ENCODE peak calls at places on chromosomes 6 and 20, in four cellular contexts. B is A549, M is H1, S is K562. U is an unnamed sample.

GRCh38 chr6:52284131-52284459 is 447 bp downstream of the MCM3 start:
- DNase-seq in S (peak; percentile 82), M (peak; percentile 84), B (no peak), U (peak; percentile 67)

GRCh38 chr6:70474751-70475150 is 61.4 kb downstream of the FAM135A start:
- DNase-seq in B (no peak), S (peak; percentile 22), M (no peak), U (peak; percentile 4)

GRCh38 chr6:15501806-15502450 is 160.9 kb downstream of the DTNBP1 start:
- DNase-seq in S (no peak), B (no peak), M (no peak), U (no peak)

GRCh38 chr6:116218172-116218633 is 35.7 kb downstream of the TSPYL4 start:
- DNase-seq in S (no peak), B (no peak), M (no peak), U (no peak)

GRCh38 chr6:151209071-151209831 is 30.5 kb upstream of the AKAP12 start:
- DNase-seq in B (no peak), S (no peak), M (no peak), U (peak; percentile 24)

GRCh38 chr6:169162249-169162967 is 91.2 kb downstream of the THBS2 start:
- DNase-seq in B (no peak), M (no peak), S (no peak), U (no peak)

GRCh38 chr6:51330971-51331370 is 512.3 kb downstream of the TFAP2B start:
- DNase-seq in S (no peak), B (no peak), M (no peak), U (no peak)

GRCh38 chr6:75114795-75115194 is 91.1 kb downstream of the COL12A1 start:
- DNase-seq in B (no peak), S (no peak), M (no peak), U (no peak)

GRCh38 chr6:72819609-72820008 is 197.7 kb downstream of the KCNQ5 start:
- DNase-seq in B (no peak), M (no peak), S (peak; percentile 3), U (no peak)

GRCh38 chr20:17620371-17621228 is 50.7 kb downstream of the DSTN start:
- DNase-seq in B (no peak), M (no peak), S (no peak), U (no peak)

GRCh38 chr6:169664227-169664626 is 37.6 kb downstream of the WDR27 start:
- DNase-seq in B (no peak), S (no peak), M (peak; percentile 28), U (no peak)

GRCh38 chr6:16158943-16159557 is 30.2 kb downstream of the MYLIP start:
- DNase-seq in S (no peak), B (no peak), M (no peak), U (no peak)

GRCh38 chr6:159012201-159012600 is 12.2 kb upstream of the RSPH3 start:
- DNase-seq in B (no peak), S (no peak), M (no peak), U (no peak)

GRCh38 chr6:34919651-34920050 is 30.6 kb downstream of the ANKS1A start:
- DNase-seq in B (no peak), S (no peak), M (no peak), U (no peak)

GRCh38 chr6:89035252-89036106 is 45.1 kb upstream of the PNRC1 start:
- DNase-seq in M (no peak), S (peak; percentile 70), B (peak; percentile 93), U (peak; percentile 73)

GRCh38 chr6:106279179-106279578 is 46.4 kb downstream of the ATG5 start:
- DNase-seq in S (no peak), M (no peak), B (no peak), U (no peak)

GRCh38 chr6:108690326-108691000 is 129.7 kb downstream of the FOXO3 start:
- DNase-seq in B (no peak), S (no peak), M (no peak), U (no peak)

GRCh38 chr6:66854014-66854413 is 1147.0 kb upstream of the EYS start:
- DNase-seq in B (no peak), M (no peak), S (no peak), U (no peak)

GRCh38 chr6:83827050-83827449 is 26.1 kb upstream of the RIPPLY2 start:
- DNase-seq in S (peak; percentile 5), B (no peak), M (no peak), U (no peak)

GRCh38 chr6:33419580-33420492 is at the start of gene SYNGAP1:
- DNase-seq in M (peak; percentile 76), B (no peak), S (peak; percentile 73), U (no peak)

GRCh38 chr6:91664327-91664959 is 1077.6 kb upstream of the MAP3K7 start:
- DNase-seq in B (peak; percentile 1), S (no peak), M (no peak), U (peak; percentile 1)

GRCh38 chr20:24638546-24639166 is 169.2 kb downstream of the SYNDIG1 start:
- DNase-seq in S (no peak), M (no peak), B (no peak), U (no peak)

GRCh38 chr6:107237992-107238660 is 122.8 kb upstream of the BEND3 start:
- DNase-seq in S (no peak), M (no peak), B (no peak), U (no peak)

GRCh38 chr6:96499781-96500180 is 21.8 kb upstream of the UFL1 start:
- DNase-seq in M (no peak), S (no peak), B (no peak), U (no peak)

GRCh38 chr20:7993703-7994102 is 25.9 kb downstream of the TMX4 start:
- DNase-seq in S (no peak), M (no peak), B (no peak), U (no peak)

GRCh38 chr6:74366634-74367033 is 670.6 kb downstream of the CD109 start:
- DNase-seq in S (no peak), M (no peak), B (no peak), U (no peak)

GRCh38 chr6:25154034-25154596 is 125.1 kb upstream of the CARMIL1 start:
- DNase-seq in M (no peak), S (no peak), B (no peak), U (no peak)

DNA sequence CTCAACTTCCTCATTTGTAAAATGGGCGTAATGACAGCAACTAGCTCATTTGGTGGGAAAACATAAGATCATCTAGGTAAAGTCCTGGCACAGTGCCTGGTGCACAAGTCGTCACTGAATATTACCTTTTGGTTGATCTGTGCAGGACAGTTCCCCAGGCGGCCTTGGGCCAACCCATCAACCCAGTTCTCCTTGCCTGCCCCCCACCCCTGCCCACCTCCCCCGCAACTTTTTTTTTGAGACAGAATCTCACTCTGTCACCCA is 99.2 kb downstream of the JPH2 start:
- DNase-seq in M (no peak), S (no peak), B (no peak), U (no peak)
- TF ChIP-seq PHF8 in M (no peak), S (no peak), B (no peak), U (no peak)

GRCh38 chr20:2867081-2867860 is 6.0 kb upstream of the PTPRA start:
- DNase-seq in B (no peak), S (no peak), M (no peak), U (no peak)
- TF ChIP-seq RFX5 in B (no peak), S (no peak), M (no peak), U (no peak)

DNA sequence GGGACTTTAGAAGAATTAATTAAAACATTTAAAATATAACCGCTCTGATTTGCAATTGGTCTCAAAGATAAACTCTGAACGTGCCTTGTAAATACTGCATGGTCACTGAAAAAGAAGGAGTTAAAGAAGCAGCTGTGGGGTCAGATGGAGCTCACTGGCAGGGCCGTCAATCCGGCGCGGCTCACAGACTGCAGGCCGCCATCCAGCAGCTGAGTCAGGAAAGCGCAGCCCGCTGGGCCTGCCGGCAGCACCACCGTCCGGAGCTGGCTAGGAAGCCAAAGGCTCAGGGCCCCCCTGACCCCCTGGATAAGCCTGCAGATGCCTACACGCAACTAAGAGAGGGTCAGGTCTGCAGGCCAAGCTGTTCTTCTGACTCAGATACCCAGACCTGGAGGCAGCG is 54.2 kb upstream of the FRMD1 start:
- DNase-seq in M (peak; percentile 53), B (no peak), S (no peak), U (no peak)
- TF ChIP-seq PHF8 in M (no peak), B (no peak), S (no peak), U (no peak)

DNA sequence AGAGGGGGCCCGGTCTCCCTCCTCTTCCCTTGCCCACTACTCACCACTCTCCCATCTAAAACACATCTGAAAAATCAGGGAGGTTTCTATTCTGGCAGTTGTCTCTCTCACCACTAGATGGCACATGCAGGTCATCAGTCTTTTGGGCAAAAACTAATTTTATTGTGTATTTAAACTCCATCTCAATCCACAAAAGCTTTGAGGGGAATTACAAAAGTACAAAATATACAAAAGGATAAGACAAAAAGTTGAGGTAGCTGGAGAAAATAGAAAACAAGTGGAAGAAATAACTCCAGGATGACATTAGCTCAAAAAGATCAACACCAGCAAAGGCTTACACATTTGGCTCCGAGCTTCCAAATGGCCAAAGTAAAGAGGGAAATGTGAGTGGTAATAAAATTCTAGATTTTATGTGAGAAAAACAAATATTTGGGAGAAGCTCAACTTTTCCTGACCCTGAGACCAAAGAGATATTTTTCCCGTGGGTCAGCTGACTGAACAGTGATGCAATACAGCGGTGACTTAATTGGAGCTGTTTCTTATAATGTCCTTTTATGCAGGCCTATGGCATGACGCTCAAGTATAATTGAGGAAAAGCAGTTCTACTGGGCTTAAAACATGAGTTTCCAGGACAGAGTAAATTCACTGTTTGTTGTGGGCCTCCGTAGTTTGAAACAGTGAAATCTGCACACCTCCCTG is 79.8 kb upstream of the CHD6 start:
- DNase-seq in B (peak; percentile 31), S (peak; percentile 70), M (no peak), U (peak; percentile 52)
- TF ChIP-seq RFX5 in B (no peak), S (no peak), M (no peak), U (no peak)

GRCh38 chr20:36549628-36549941 is 8.3 kb downstream of the MYL9 start:
- DNase-seq in B (no peak), M (no peak), S (no peak), U (no peak)

GRCh38 chr20:36548704-36549627 is 7.6 kb downstream of the MYL9 start:
- DNase-seq in S (no peak), M (no peak), B (no peak), U (no peak)

GRCh38 chr20:36548006-36548315 is 6.6 kb downstream of the MYL9 start:
- DNase-seq in S (peak; percentile 45), M (peak; percentile 85), B (no peak), U (peak; percentile 39)

GRCh38 chr20:36546111-36546736 is 4.9 kb downstream of the MYL9 start:
- DNase-seq in M (no peak), S (peak; percentile 55), B (no peak), U (no peak)

GRCh38 chr20:36547186-36548005 is 6.1 kb downstream of the MYL9 start:
- DNase-seq in S (no peak), B (no peak), M (no peak), U (no peak)
- TF ChIP-seq PHF8 in S (no peak), B (no peak), M (no peak), U (no peak)

GRCh38 chr20:50475879-50476292 is 34.3 kb upstream of the PTPN1 start:
- DNase-seq in M (no peak), S (peak; percentile 87), B (peak; percentile 62), U (peak; percentile 83)
- TF ChIP-seq RFX5 in M (no peak), S (no peak), B (no peak), U (no peak)

DNA sequence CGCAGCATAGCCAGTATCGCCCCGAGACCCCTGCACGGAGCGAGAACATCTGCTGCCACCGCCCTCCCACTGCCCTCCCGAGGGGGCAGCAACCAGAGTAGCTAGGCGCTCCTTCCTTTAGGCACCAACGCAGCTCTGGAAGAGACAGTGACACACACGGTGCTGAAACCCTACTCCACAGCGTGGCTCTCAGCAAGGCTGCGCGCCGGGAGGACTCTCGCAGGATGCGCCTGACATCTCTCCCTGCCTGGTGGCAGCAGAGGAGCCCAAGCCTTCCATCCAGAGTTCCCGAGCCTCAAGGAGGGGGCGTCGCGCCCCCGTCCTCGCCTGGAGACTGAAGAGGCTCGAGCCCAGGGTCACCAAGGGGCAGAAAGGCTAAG is 2.1 kb downstream of the TAF4 start:
- DNase-seq in S (no peak), M (no peak), B (no peak), U (no peak)
- TF ChIP-seq PHF8 in S (no peak), M (no peak), B (no peak), U (no peak)